ENCODE peak calls at places on chromosomes 5 and 9, in seven cellular contexts. O, R, C, Z, G, H and E are unnamed samples.

GRCh38 chr9:114786251-114786650 is 19.6 kb downstream of the TNFSF15 start:
- DNase-seq in O (no peak), R (peak), C (no peak), Z (peak), G (no peak), H (no peak), E (no peak)

GRCh38 chr5:125505062-125505461 is 758.6 kb upstream of the ZNF608 start:
- DNase-seq in O (no peak), R (no peak), C (no peak), Z (no peak), G (no peak), H (no peak), E (no peak)

GRCh38 chr9:125538092-125538473 is 168.9 kb downstream of the MAPKAP1 start:
- DNase-seq in O (no peak), R (peak), C (peak), Z (peak), G (no peak), H (peak), E (no peak)

GRCh38 chr5:136030956-136031611 is 2.3 kb downstream of the TGFBI start:
- DNase-seq in O (peak), R (no peak), C (no peak), Z (no peak), G (peak), H (no peak), E (no peak)

GRCh38 chr5:110342683-110343082 is 383.8 kb downstream of the TMEM232 start:
- DNase-seq in O (no peak), R (no peak), C (no peak), Z (no peak), G (no peak), H (no peak), E (no peak)

GRCh38 chr9:97510797-97511761 is 9.6 kb downstream of the TMOD1 start:
- DNase-seq in O (peak), R (no peak), C (no peak), Z (no peak), G (no peak), H (peak), E (no peak)

GRCh38 chr9:75161116-75161857 is 73.0 kb downstream of the OSTF1 start:
- DNase-seq in O (no peak), R (no peak), C (no peak), Z (peak), G (no peak), H (no peak), E (no peak)

GRCh38 chr9:132032584-132032945 is 47.1 kb downstream of the MED27 start:
- DNase-seq in O (no peak), R (peak), C (no peak), Z (no peak), G (no peak), H (no peak), E (peak)

GRCh38 chr5:93620487-93621339 is 37.7 kb downstream of the NR2F1 start:
- DNase-seq in O (peak), R (peak), C (peak), Z (peak), G (peak), H (peak), E (peak)

GRCh38 chr9:7828344-7828743 is 28.8 kb upstream of the DMAC1 start:
- DNase-seq in O (no peak), R (no peak), C (no peak), Z (no peak), G (no peak), H (no peak), E (no peak)

GRCh38 chr5:54470191-54470590 is 14.7 kb downstream of the HSPB3 start:
- DNase-seq in O (no peak), R (no peak), C (no peak), Z (peak), G (no peak), H (no peak), E (no peak)
- H3K4me3 ChIP-seq in O (no peak), R (no peak), C (no peak), Z (peak), G (no peak), H (no peak), E (no peak)

DNA sequence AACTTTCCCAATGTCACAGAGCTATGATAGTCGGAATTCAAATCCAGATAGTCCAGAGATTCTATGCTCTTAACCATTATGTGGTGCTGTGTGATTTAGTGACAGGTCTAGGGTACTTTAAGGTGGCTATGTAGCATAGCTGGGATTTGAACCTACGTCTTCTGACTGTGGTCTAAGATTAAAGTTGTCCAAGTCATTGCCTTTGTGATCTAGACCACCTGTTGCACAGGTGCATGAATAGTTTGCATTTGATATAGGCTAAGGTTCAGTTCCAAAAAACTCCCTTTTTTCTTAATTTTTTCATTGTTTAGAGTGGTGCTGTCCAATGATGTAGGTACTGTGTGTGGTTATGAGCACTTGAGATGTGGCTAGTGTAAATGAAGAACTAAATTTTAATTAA is 2.5 kb downstream of the PAIP2 start:
- DNase-seq in O (no peak), R (no peak), C (no peak), Z (no peak), G (no peak), H (no peak), E (no peak)
- H3K4me3 ChIP-seq in O (no peak), R (no peak), C (no peak), Z (no peak), G (peak), H (no peak), E (no peak)

GRCh38 chr5:145246379-145246778 is 588.8 kb downstream of the PRELID2 start:
- DNase-seq in O (no peak), R (no peak), C (no peak), Z (no peak), G (no peak), H (no peak), E (no peak)
- H3K4me3 ChIP-seq in O (no peak), R (no peak), C (no peak), Z (no peak), G (no peak), H (no peak), E (no peak)

GRCh38 chr9:120935383-120935857 is 8.8 kb upstream of the TRAF1 start:
- DNase-seq in O (peak), R (peak), C (peak), Z (peak), G (no peak), H (peak), E (peak)
- H3K4me3 ChIP-seq in O (peak), R (no peak), C (no peak), Z (peak), G (no peak), H (no peak), E (no peak)

GRCh38 chr5:37166197-37166596 is 83.0 kb downstream of the CPLANE1 start:
- DNase-seq in O (no peak), R (no peak), C (peak), Z (no peak), G (no peak), H (no peak), E (no peak)

GRCh38 chr5:37170856-37171255 is 78.3 kb downstream of the CPLANE1 start:
- DNase-seq in O (no peak), R (no peak), C (no peak), Z (no peak), G (no peak), H (no peak), E (no peak)

DNA sequence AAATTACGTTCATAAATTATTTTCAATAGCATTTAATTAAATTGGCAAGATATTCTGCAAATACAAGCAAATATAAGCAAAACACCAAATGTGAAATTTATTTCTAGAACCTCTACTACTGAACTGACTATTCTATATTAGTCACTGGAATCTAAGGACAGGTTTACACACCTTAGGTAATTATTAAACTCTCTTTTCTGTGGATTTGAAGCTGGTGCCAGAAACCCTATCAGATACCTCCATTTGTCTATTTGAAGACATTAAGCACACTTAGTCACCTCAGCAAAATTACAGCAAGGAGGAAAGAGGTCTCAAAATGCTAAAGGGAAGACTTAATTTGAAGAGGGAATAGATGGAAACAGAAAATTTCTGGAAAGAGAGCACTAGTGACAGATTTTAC is 83.4 kb downstream of the CPLANE1 start:
- DNase-seq in O (no peak), R (no peak), C (peak), Z (no peak), G (no peak), H (no peak), E (no peak)
- H3K4me3 ChIP-seq in O (no peak), R (no peak), C (no peak), Z (no peak), G (no peak), H (no peak), E (no peak)

GRCh38 chr5:99949969-99950524 is 585.1 kb upstream of the FAM174A start:
- DNase-seq in O (no peak), R (no peak), C (no peak), Z (no peak), G (no peak), H (no peak), E (no peak)
- H3K4me3 ChIP-seq in O (no peak), R (no peak), C (no peak), Z (no peak), G (no peak), H (no peak), E (no peak)

DNA sequence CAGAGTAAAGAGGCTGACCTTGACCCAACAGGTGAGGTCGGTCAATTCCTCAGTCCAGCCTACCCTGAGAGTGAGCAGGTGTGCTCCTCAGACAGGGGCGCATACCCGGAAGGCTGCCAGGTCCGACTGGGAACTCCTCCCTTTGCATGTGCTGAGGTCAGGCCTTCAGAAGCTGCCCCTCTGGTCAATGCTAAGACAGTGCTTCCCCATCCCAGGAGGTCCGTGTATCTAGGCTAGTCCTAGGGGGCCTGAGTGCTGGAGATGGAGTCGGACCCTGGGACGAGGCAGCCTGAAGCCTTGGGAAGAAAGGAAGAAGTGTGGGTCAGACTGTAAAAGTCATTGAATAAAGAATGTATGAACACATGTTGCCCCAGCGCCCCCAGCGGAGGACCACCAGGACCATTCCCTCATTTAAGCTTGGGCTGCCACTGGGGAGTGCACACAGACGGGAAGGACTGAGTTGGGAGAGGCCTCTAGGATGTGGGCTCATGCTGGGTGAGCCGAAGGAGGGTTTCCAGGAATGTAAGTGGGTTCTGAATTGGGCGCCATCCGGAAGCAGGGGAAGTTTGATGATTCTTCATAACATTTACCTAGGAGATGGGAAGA is 41.0 kb upstream of the GFPT2 start:
- DNase-seq in O (no peak), R (no peak), C (no peak), Z (no peak), G (no peak), H (no peak), E (peak)
- H3K4me3 ChIP-seq in O (no peak), R (no peak), C (no peak), Z (no peak), G (no peak), H (no peak), E (no peak)